ENCODE peak calls at places on chromosomes 4 and X, in six cellular contexts. One of them, this sample, is unnamed.

GRCh38 chr4:63814171-63814964 is 594.9 kb downstream of the TECRL start:
- DNase-seq in activated effector memory CD4-positive, alpha-beta T cell treated with anti-CD3 and anti-CD28 coated beads, Interleukin-2, amount 50 U/mL, for 16 hours: no peak
- DNase-seq in NCI-H2081: no peak
- DNase-seq in choroid plexus epithelial cell: no peak
- DNase-seq in H4: no peak
- DNase-seq in ELF-1: no peak
- DNase-seq in this sample: no peak

GRCh38 chr4:31408136-31408535 is 688.0 kb downstream of the PCDH7 start:
- DNase-seq in activated effector memory CD4-positive, alpha-beta T cell treated with anti-CD3 and anti-CD28 coated beads, Interleukin-2, amount 50 U/mL, for 16 hours: no peak
- DNase-seq in NCI-H2081: peak
- DNase-seq in choroid plexus epithelial cell: peak
- DNase-seq in H4: no peak
- DNase-seq in ELF-1: no peak
- DNase-seq in this sample: no peak

GRCh38 chrX:45765726-45766125 is 565.0 kb upstream of the DIPK2B start:
- DNase-seq in activated effector memory CD4-positive, alpha-beta T cell treated with anti-CD3 and anti-CD28 coated beads, Interleukin-2, amount 50 U/mL, for 16 hours: no peak
- DNase-seq in NCI-H2081: no peak
- DNase-seq in choroid plexus epithelial cell: no peak
- DNase-seq in H4: no peak
- DNase-seq in ELF-1: no peak
- DNase-seq in this sample: no peak

GRCh38 chr4:146510942-146511341 is 10.8 kb downstream of the SLC10A7 start:
- DNase-seq in activated effector memory CD4-positive, alpha-beta T cell treated with anti-CD3 and anti-CD28 coated beads, Interleukin-2, amount 50 U/mL, for 16 hours: no peak
- DNase-seq in NCI-H2081: no peak
- DNase-seq in choroid plexus epithelial cell: no peak
- DNase-seq in H4: no peak
- DNase-seq in ELF-1: no peak
- DNase-seq in this sample: no peak

GRCh38 chr4:76897522-76898384 is at the start of gene SOWAHB:
- DNase-seq in activated effector memory CD4-positive, alpha-beta T cell treated with anti-CD3 and anti-CD28 coated beads, Interleukin-2, amount 50 U/mL, for 16 hours: peak
- DNase-seq in NCI-H2081: peak
- DNase-seq in choroid plexus epithelial cell: no peak
- DNase-seq in H4: no peak
- DNase-seq in ELF-1: peak
- DNase-seq in this sample: no peak

GRCh38 chr4:66681962-66682361 is 863.3 kb downstream of the CENPC start:
- DNase-seq in activated effector memory CD4-positive, alpha-beta T cell treated with anti-CD3 and anti-CD28 coated beads, Interleukin-2, amount 50 U/mL, for 16 hours: no peak
- DNase-seq in NCI-H2081: no peak
- DNase-seq in choroid plexus epithelial cell: peak
- DNase-seq in H4: peak
- DNase-seq in ELF-1: no peak
- DNase-seq in this sample: no peak

GRCh38 chr4:7108660-7109059 is 40.8 kb upstream of the GRPEL1 start:
- DNase-seq in activated effector memory CD4-positive, alpha-beta T cell treated with anti-CD3 and anti-CD28 coated beads, Interleukin-2, amount 50 U/mL, for 16 hours: no peak
- DNase-seq in NCI-H2081: no peak
- DNase-seq in choroid plexus epithelial cell: no peak
- DNase-seq in H4: no peak
- DNase-seq in ELF-1: no peak
- DNase-seq in this sample: no peak

GRCh38 chr4:27000820-27001219 is 140.2 kb downstream of the STIM2 start:
- DNase-seq in activated effector memory CD4-positive, alpha-beta T cell treated with anti-CD3 and anti-CD28 coated beads, Interleukin-2, amount 50 U/mL, for 16 hours: no peak
- DNase-seq in NCI-H2081: no peak
- DNase-seq in choroid plexus epithelial cell: no peak
- DNase-seq in H4: no peak
- DNase-seq in ELF-1: no peak
- DNase-seq in this sample: no peak

GRCh38 chrX:124239911-124240310 is 92.5 kb upstream of the TEX13D start:
- DNase-seq in activated effector memory CD4-positive, alpha-beta T cell treated with anti-CD3 and anti-CD28 coated beads, Interleukin-2, amount 50 U/mL, for 16 hours: peak
- DNase-seq in NCI-H2081: no peak
- DNase-seq in choroid plexus epithelial cell: no peak
- DNase-seq in H4: no peak
- DNase-seq in ELF-1: no peak
- DNase-seq in this sample: no peak

GRCh38 chrX:75544760-75545159 is 21.9 kb upstream of the ZDHHC15 start:
- DNase-seq in activated effector memory CD4-positive, alpha-beta T cell treated with anti-CD3 and anti-CD28 coated beads, Interleukin-2, amount 50 U/mL, for 16 hours: no peak
- DNase-seq in NCI-H2081: no peak
- DNase-seq in choroid plexus epithelial cell: no peak
- DNase-seq in H4: no peak
- DNase-seq in ELF-1: no peak
- DNase-seq in this sample: no peak

GRCh38 chr4:105619193-105619931 is 66.9 kb downstream of the ARHGEF38 start:
- DNase-seq in activated effector memory CD4-positive, alpha-beta T cell treated with anti-CD3 and anti-CD28 coated beads, Interleukin-2, amount 50 U/mL, for 16 hours: no peak
- DNase-seq in NCI-H2081: peak
- DNase-seq in choroid plexus epithelial cell: no peak
- DNase-seq in H4: peak
- DNase-seq in ELF-1: no peak
- DNase-seq in this sample: no peak

GRCh38 chr4:25308266-25308665 is 4.3 kb upstream of the ZCCHC4 start:
- DNase-seq in activated effector memory CD4-positive, alpha-beta T cell treated with anti-CD3 and anti-CD28 coated beads, Interleukin-2, amount 50 U/mL, for 16 hours: no peak
- DNase-seq in NCI-H2081: no peak
- DNase-seq in choroid plexus epithelial cell: no peak
- DNase-seq in H4: no peak
- DNase-seq in ELF-1: no peak
- DNase-seq in this sample: no peak

GRCh38 chr4:18894928-18895327 is 873.4 kb upstream of the LCORL start:
- DNase-seq in activated effector memory CD4-positive, alpha-beta T cell treated with anti-CD3 and anti-CD28 coated beads, Interleukin-2, amount 50 U/mL, for 16 hours: no peak
- DNase-seq in NCI-H2081: no peak
- DNase-seq in choroid plexus epithelial cell: no peak
- DNase-seq in H4: no peak
- DNase-seq in ELF-1: no peak
- DNase-seq in this sample: no peak

GRCh38 chr4:13994016-13994415 is 366.5 kb upstream of the BOD1L1 start:
- DNase-seq in activated effector memory CD4-positive, alpha-beta T cell treated with anti-CD3 and anti-CD28 coated beads, Interleukin-2, amount 50 U/mL, for 16 hours: no peak
- DNase-seq in NCI-H2081: no peak
- DNase-seq in choroid plexus epithelial cell: no peak
- DNase-seq in H4: no peak
- DNase-seq in ELF-1: no peak
- DNase-seq in this sample: no peak

GRCh38 chr4:7565483-7565882 is 130.8 kb upstream of the PSAPL1 start:
- DNase-seq in activated effector memory CD4-positive, alpha-beta T cell treated with anti-CD3 and anti-CD28 coated beads, Interleukin-2, amount 50 U/mL, for 16 hours: no peak
- DNase-seq in NCI-H2081: no peak
- DNase-seq in choroid plexus epithelial cell: no peak
- DNase-seq in H4: no peak
- DNase-seq in ELF-1: no peak
- DNase-seq in this sample: no peak

GRCh38 chr4:37762294-37763163 is 64.0 kb upstream of the PGM2 start:
- DNase-seq in activated effector memory CD4-positive, alpha-beta T cell treated with anti-CD3 and anti-CD28 coated beads, Interleukin-2, amount 50 U/mL, for 16 hours: no peak
- DNase-seq in NCI-H2081: no peak
- DNase-seq in choroid plexus epithelial cell: peak
- DNase-seq in H4: no peak
- DNase-seq in ELF-1: no peak
- DNase-seq in this sample: no peak

GRCh38 chr4:63296773-63297172 is 1112.5 kb downstream of the TECRL start:
- DNase-seq in activated effector memory CD4-positive, alpha-beta T cell treated with anti-CD3 and anti-CD28 coated beads, Interleukin-2, amount 50 U/mL, for 16 hours: no peak
- DNase-seq in NCI-H2081: peak
- DNase-seq in choroid plexus epithelial cell: peak
- DNase-seq in H4: no peak
- DNase-seq in ELF-1: no peak
- DNase-seq in this sample: no peak

GRCh38 chr4:2535386-2536192 is 858 bp upstream of the FAM193A start:
- DNase-seq in activated effector memory CD4-positive, alpha-beta T cell treated with anti-CD3 and anti-CD28 coated beads, Interleukin-2, amount 50 U/mL, for 16 hours: peak
- DNase-seq in NCI-H2081: no peak
- DNase-seq in choroid plexus epithelial cell: peak
- DNase-seq in H4: no peak
- DNase-seq in ELF-1: peak
- DNase-seq in this sample: peak

GRCh38 chr4:59122626-59123025 is 2012.4 kb upstream of the IGFBP7 start:
- DNase-seq in activated effector memory CD4-positive, alpha-beta T cell treated with anti-CD3 and anti-CD28 coated beads, Interleukin-2, amount 50 U/mL, for 16 hours: no peak
- DNase-seq in NCI-H2081: no peak
- DNase-seq in choroid plexus epithelial cell: no peak
- DNase-seq in H4: no peak
- DNase-seq in ELF-1: no peak
- DNase-seq in this sample: no peak

GRCh38 chr4:56626963-56627362 is 54.1 kb downstream of the HOPX start:
- DNase-seq in activated effector memory CD4-positive, alpha-beta T cell treated with anti-CD3 and anti-CD28 coated beads, Interleukin-2, amount 50 U/mL, for 16 hours: no peak
- DNase-seq in NCI-H2081: no peak
- DNase-seq in choroid plexus epithelial cell: no peak
- DNase-seq in H4: no peak
- DNase-seq in ELF-1: no peak
- DNase-seq in this sample: no peak

GRCh38 chr4:173434226-173434625 is 35.3 kb upstream of the SCRG1 start:
- DNase-seq in activated effector memory CD4-positive, alpha-beta T cell treated with anti-CD3 and anti-CD28 coated beads, Interleukin-2, amount 50 U/mL, for 16 hours: no peak
- DNase-seq in NCI-H2081: no peak
- DNase-seq in choroid plexus epithelial cell: no peak
- DNase-seq in H4: no peak
- DNase-seq in ELF-1: no peak
- DNase-seq in this sample: no peak

GRCh38 chr4:147674496-147674895 is 9.5 kb downstream of the PRMT9 start:
- DNase-seq in activated effector memory CD4-positive, alpha-beta T cell treated with anti-CD3 and anti-CD28 coated beads, Interleukin-2, amount 50 U/mL, for 16 hours: no peak
- DNase-seq in NCI-H2081: no peak
- DNase-seq in choroid plexus epithelial cell: peak
- DNase-seq in H4: no peak
- DNase-seq in ELF-1: no peak
- DNase-seq in this sample: no peak

GRCh38 chr4:20254517-20255250 is 3.0 kb downstream of the SLIT2 start:
- DNase-seq in activated effector memory CD4-positive, alpha-beta T cell treated with anti-CD3 and anti-CD28 coated beads, Interleukin-2, amount 50 U/mL, for 16 hours: peak
- DNase-seq in NCI-H2081: peak
- DNase-seq in choroid plexus epithelial cell: peak
- DNase-seq in H4: no peak
- DNase-seq in ELF-1: peak
- DNase-seq in this sample: no peak

GRCh38 chr4:76090241-76090691 is 15.8 kb downstream of the ART3 start:
- DNase-seq in activated effector memory CD4-positive, alpha-beta T cell treated with anti-CD3 and anti-CD28 coated beads, Interleukin-2, amount 50 U/mL, for 16 hours: no peak
- DNase-seq in NCI-H2081: no peak
- DNase-seq in choroid plexus epithelial cell: peak
- DNase-seq in H4: peak
- DNase-seq in ELF-1: no peak
- DNase-seq in this sample: no peak

This sample was measured in mesenteric fat pad.